ENCODE peak calls at places on chromosomes 12 and 14, in ten cellular contexts. One of them, this sample, is unnamed.

GRCh38 chr12:105209091-105209490 is 26.9 kb downstream of the APPL2 start:
- DNase-seq in cardiac fibroblast: no peak
- DNase-seq in thyroid gland: no peak
- DNase-seq in IMR-90: no peak
- DNase-seq in psoas muscle: no peak
- DNase-seq in brain microvascular endothelial cell: no peak
- DNase-seq in fibroblast of lung: no peak
- DNase-seq in stomach: no peak
- DNase-seq in endodermal cell: no peak
- DNase-seq in lower leg skin: no peak
- DNase-seq in this sample: no peak

GRCh38 chr14:61308198-61308597 is 13.2 kb upstream of the PRKCH start:
- DNase-seq in stomach: no peak
- DNase-seq in fibroblast of lung: no peak
- DNase-seq in IMR-90: no peak
- DNase-seq in brain microvascular endothelial cell: no peak
- DNase-seq in cardiac fibroblast: peak
- DNase-seq in endodermal cell: no peak
- DNase-seq in lower leg skin: no peak
- DNase-seq in psoas muscle: no peak
- DNase-seq in thyroid gland: no peak
- DNase-seq in this sample: peak

GRCh38 chr14:59803052-59803451 is 67.5 kb downstream of the RTN1 start:
- DNase-seq in endodermal cell: no peak
- DNase-seq in brain microvascular endothelial cell: no peak
- DNase-seq in lower leg skin: no peak
- DNase-seq in stomach: no peak
- DNase-seq in fibroblast of lung: no peak
- DNase-seq in psoas muscle: no peak
- DNase-seq in IMR-90: no peak
- DNase-seq in thyroid gland: no peak
- DNase-seq in cardiac fibroblast: no peak
- DNase-seq in this sample: no peak

GRCh38 chr12:21962236-21962635 is 21.0 kb upstream of the ABCC9 start:
- DNase-seq in lower leg skin: no peak
- DNase-seq in IMR-90: peak
- DNase-seq in fibroblast of lung: no peak
- DNase-seq in cardiac fibroblast: peak
- DNase-seq in psoas muscle: no peak
- DNase-seq in endodermal cell: no peak
- DNase-seq in thyroid gland: no peak
- DNase-seq in brain microvascular endothelial cell: peak
- DNase-seq in stomach: no peak
- DNase-seq in this sample: no peak

GRCh38 chr12:30930238-30931010 is 3.9 kb downstream of the TSPAN11 start:
- DNase-seq in stomach: no peak
- DNase-seq in thyroid gland: peak
- DNase-seq in brain microvascular endothelial cell: no peak
- DNase-seq in psoas muscle: no peak
- DNase-seq in fibroblast of lung: no peak
- DNase-seq in IMR-90: no peak
- DNase-seq in cardiac fibroblast: no peak
- DNase-seq in endodermal cell: peak
- DNase-seq in lower leg skin: no peak
- DNase-seq in this sample: no peak

GRCh38 chr14:24674204-24674970 is 40.4 kb upstream of the GZMB start:
- DNase-seq in lower leg skin: no peak
- DNase-seq in stomach: no peak
- DNase-seq in fibroblast of lung: no peak
- DNase-seq in endodermal cell: no peak
- DNase-seq in IMR-90: no peak
- DNase-seq in thyroid gland: no peak
- DNase-seq in cardiac fibroblast: no peak
- DNase-seq in brain microvascular endothelial cell: no peak
- DNase-seq in psoas muscle: no peak
- DNase-seq in this sample: no peak

GRCh38 chr14:22168092-22168955 is 420.7 kb downstream of the DAD1 start:
- DNase-seq in fibroblast of lung: peak
- DNase-seq in endodermal cell: no peak
- DNase-seq in cardiac fibroblast: peak
- DNase-seq in brain microvascular endothelial cell: peak
- DNase-seq in psoas muscle: no peak
- DNase-seq in IMR-90: peak
- DNase-seq in stomach: no peak
- DNase-seq in thyroid gland: no peak
- DNase-seq in lower leg skin: no peak
- DNase-seq in this sample: peak

GRCh38 chr12:49557917-49558215 is 10.1 kb downstream of the MCRS1 start:
- DNase-seq in stomach: no peak
- DNase-seq in endodermal cell: peak
- DNase-seq in thyroid gland: no peak
- DNase-seq in lower leg skin: no peak
- DNase-seq in brain microvascular endothelial cell: no peak
- DNase-seq in IMR-90: no peak
- DNase-seq in fibroblast of lung: no peak
- DNase-seq in psoas muscle: no peak
- DNase-seq in cardiac fibroblast: no peak
- DNase-seq in this sample: no peak

GRCh38 chr14:61749867-61750266 is 12.4 kb upstream of the SNAPC1 start:
- DNase-seq in fibroblast of lung: peak
- DNase-seq in psoas muscle: no peak
- DNase-seq in stomach: no peak
- DNase-seq in lower leg skin: no peak
- DNase-seq in IMR-90: no peak
- DNase-seq in cardiac fibroblast: peak
- DNase-seq in brain microvascular endothelial cell: no peak
- DNase-seq in thyroid gland: no peak
- DNase-seq in endodermal cell: no peak
- DNase-seq in this sample: no peak

GRCh38 chr12:4293942-4294505 is 20.5 kb downstream of the CCND2 start:
- DNase-seq in psoas muscle: no peak
- DNase-seq in brain microvascular endothelial cell: no peak
- DNase-seq in endodermal cell: no peak
- DNase-seq in cardiac fibroblast: no peak
- DNase-seq in IMR-90: no peak
- DNase-seq in lower leg skin: no peak
- DNase-seq in fibroblast of lung: no peak
- DNase-seq in stomach: no peak
- DNase-seq in thyroid gland: no peak
- DNase-seq in this sample: no peak

GRCh38 chr14:94485944-94486841 is 10.2 kb upstream of the SERPINA9 start:
- DNase-seq in stomach: peak
- DNase-seq in thyroid gland: peak
- DNase-seq in brain microvascular endothelial cell: peak
- DNase-seq in IMR-90: peak
- DNase-seq in lower leg skin: peak
- DNase-seq in psoas muscle: peak
- DNase-seq in cardiac fibroblast: peak
- DNase-seq in fibroblast of lung: peak
- DNase-seq in endodermal cell: peak
- DNase-seq in this sample: peak

GRCh38 chr14:41605550-41606248 is 977 bp upstream of the LRFN5 start:
- DNase-seq in IMR-90: peak
- DNase-seq in stomach: no peak
- DNase-seq in lower leg skin: no peak
- DNase-seq in thyroid gland: peak
- DNase-seq in fibroblast of lung: peak
- DNase-seq in brain microvascular endothelial cell: no peak
- DNase-seq in endodermal cell: peak
- DNase-seq in psoas muscle: no peak
- DNase-seq in cardiac fibroblast: peak
- DNase-seq in this sample: peak

GRCh38 chr12:52672321-52672933 is 7.8 kb downstream of the KRT1 start:
- DNase-seq in cardiac fibroblast: no peak
- DNase-seq in stomach: no peak
- DNase-seq in lower leg skin: no peak
- DNase-seq in IMR-90: no peak
- DNase-seq in psoas muscle: no peak
- DNase-seq in brain microvascular endothelial cell: no peak
- DNase-seq in thyroid gland: no peak
- DNase-seq in fibroblast of lung: no peak
- DNase-seq in endodermal cell: no peak
- DNase-seq in this sample: no peak

GRCh38 chr14:74852922-74853530 is 22.9 kb downstream of the PROX2 start:
- DNase-seq in brain microvascular endothelial cell: no peak
- DNase-seq in psoas muscle: no peak
- DNase-seq in thyroid gland: peak
- DNase-seq in cardiac fibroblast: peak
- DNase-seq in fibroblast of lung: peak
- DNase-seq in stomach: no peak
- DNase-seq in lower leg skin: no peak
- DNase-seq in endodermal cell: no peak
- DNase-seq in IMR-90: peak
- DNase-seq in this sample: peak

GRCh38 chr14:99729991-99730875 is 46.1 kb downstream of the CYP46A1 start:
- DNase-seq in cardiac fibroblast: peak
- DNase-seq in thyroid gland: peak
- DNase-seq in endodermal cell: peak
- DNase-seq in stomach: peak
- DNase-seq in brain microvascular endothelial cell: no peak
- DNase-seq in lower leg skin: no peak
- DNase-seq in fibroblast of lung: no peak
- DNase-seq in IMR-90: peak
- DNase-seq in psoas muscle: peak
- DNase-seq in this sample: peak

GRCh38 chr12:26647091-26647490 is 185.9 kb downstream of the ITPR2 start:
- DNase-seq in lower leg skin: no peak
- DNase-seq in psoas muscle: no peak
- DNase-seq in IMR-90: peak
- DNase-seq in thyroid gland: no peak
- DNase-seq in stomach: no peak
- DNase-seq in fibroblast of lung: no peak
- DNase-seq in endodermal cell: no peak
- DNase-seq in brain microvascular endothelial cell: no peak
- DNase-seq in cardiac fibroblast: no peak
- DNase-seq in this sample: no peak

GRCh38 chr14:92914087-92914656 is 8.8 kb upstream of the CHGA start:
- DNase-seq in fibroblast of lung: peak
- DNase-seq in thyroid gland: peak
- DNase-seq in lower leg skin: no peak
- DNase-seq in psoas muscle: no peak
- DNase-seq in endodermal cell: peak
- DNase-seq in IMR-90: peak
- DNase-seq in brain microvascular endothelial cell: no peak
- DNase-seq in stomach: no peak
- DNase-seq in cardiac fibroblast: peak
- DNase-seq in this sample: peak

GRCh38 chr12:43776498-43776897 is 17.7 kb downstream of the IRAK4 start:
- DNase-seq in stomach: no peak
- DNase-seq in fibroblast of lung: peak
- DNase-seq in cardiac fibroblast: peak
- DNase-seq in thyroid gland: no peak
- DNase-seq in brain microvascular endothelial cell: no peak
- DNase-seq in psoas muscle: no peak
- DNase-seq in lower leg skin: no peak
- DNase-seq in IMR-90: peak
- DNase-seq in endodermal cell: no peak
- DNase-seq in this sample: peak
- TF ChIP-seq CTCF in stomach: no peak
- TF ChIP-seq CTCF in fibroblast of lung: peak
- TF ChIP-seq CTCF in cardiac fibroblast: peak
- TF ChIP-seq CTCF in thyroid gland: no peak
- TF ChIP-seq CTCF in brain microvascular endothelial cell: peak
- TF ChIP-seq CTCF in psoas muscle: peak
- TF ChIP-seq CTCF in lower leg skin: no peak
- TF ChIP-seq CTCF in IMR-90: peak
- TF ChIP-seq CTCF in endodermal cell: peak
- TF ChIP-seq CTCF in this sample: peak

DNA sequence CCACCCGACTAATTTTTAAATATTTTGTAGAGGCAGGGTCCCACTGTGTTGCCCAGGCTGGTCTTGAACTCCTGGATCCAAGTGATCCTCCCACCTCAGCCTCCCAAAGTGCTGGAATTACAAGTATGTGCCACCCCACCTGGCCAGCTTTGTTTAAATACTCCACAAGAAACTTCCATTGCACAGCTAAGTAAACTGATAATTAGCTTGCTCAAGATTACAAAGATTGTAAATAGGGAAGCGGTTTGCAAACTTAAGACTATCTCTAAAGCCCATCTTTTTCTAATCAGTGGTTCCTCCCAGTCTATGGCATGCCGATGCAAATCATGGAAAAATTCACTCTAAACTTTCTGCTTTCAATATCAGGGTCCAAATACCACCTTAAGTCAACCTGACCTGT is 9.7 kb downstream of the SLC7A8 start:
- DNase-seq in fibroblast of lung: no peak
- DNase-seq in thyroid gland: no peak
- DNase-seq in cardiac fibroblast: no peak
- DNase-seq in brain microvascular endothelial cell: no peak
- DNase-seq in stomach: no peak
- DNase-seq in psoas muscle: no peak
- DNase-seq in IMR-90: no peak
- DNase-seq in endodermal cell: no peak
- DNase-seq in lower leg skin: no peak
- DNase-seq in this sample: no peak
- H3K4me3 ChIP-seq in fibroblast of lung: no peak
- H3K4me3 ChIP-seq in thyroid gland: no peak
- H3K4me3 ChIP-seq in cardiac fibroblast: no peak
- H3K4me3 ChIP-seq in brain microvascular endothelial cell: no peak
- H3K4me3 ChIP-seq in stomach: no peak
- H3K4me3 ChIP-seq in psoas muscle: no peak
- H3K4me3 ChIP-seq in IMR-90: no peak
- H3K4me3 ChIP-seq in endodermal cell: peak
- H3K4me3 ChIP-seq in lower leg skin: no peak
- H3K4me3 ChIP-seq in this sample: no peak

GRCh38 chr12:120737557-120738251 is 12.1 kb downstream of the ACADS start:
- DNase-seq in thyroid gland: no peak
- DNase-seq in brain microvascular endothelial cell: no peak
- DNase-seq in IMR-90: no peak
- DNase-seq in stomach: no peak
- DNase-seq in cardiac fibroblast: peak
- DNase-seq in endodermal cell: peak
- DNase-seq in fibroblast of lung: no peak
- DNase-seq in psoas muscle: no peak
- DNase-seq in lower leg skin: no peak
- DNase-seq in this sample: no peak
- TF ChIP-seq CTCF in thyroid gland: no peak
- TF ChIP-seq CTCF in brain microvascular endothelial cell: peak
- TF ChIP-seq CTCF in IMR-90: peak
- TF ChIP-seq CTCF in stomach: no peak
- TF ChIP-seq CTCF in cardiac fibroblast: peak
- TF ChIP-seq CTCF in endodermal cell: peak
- TF ChIP-seq CTCF in fibroblast of lung: no peak
- TF ChIP-seq CTCF in psoas muscle: no peak
- TF ChIP-seq CTCF in lower leg skin: no peak
- TF ChIP-seq CTCF in this sample: peak

DNA sequence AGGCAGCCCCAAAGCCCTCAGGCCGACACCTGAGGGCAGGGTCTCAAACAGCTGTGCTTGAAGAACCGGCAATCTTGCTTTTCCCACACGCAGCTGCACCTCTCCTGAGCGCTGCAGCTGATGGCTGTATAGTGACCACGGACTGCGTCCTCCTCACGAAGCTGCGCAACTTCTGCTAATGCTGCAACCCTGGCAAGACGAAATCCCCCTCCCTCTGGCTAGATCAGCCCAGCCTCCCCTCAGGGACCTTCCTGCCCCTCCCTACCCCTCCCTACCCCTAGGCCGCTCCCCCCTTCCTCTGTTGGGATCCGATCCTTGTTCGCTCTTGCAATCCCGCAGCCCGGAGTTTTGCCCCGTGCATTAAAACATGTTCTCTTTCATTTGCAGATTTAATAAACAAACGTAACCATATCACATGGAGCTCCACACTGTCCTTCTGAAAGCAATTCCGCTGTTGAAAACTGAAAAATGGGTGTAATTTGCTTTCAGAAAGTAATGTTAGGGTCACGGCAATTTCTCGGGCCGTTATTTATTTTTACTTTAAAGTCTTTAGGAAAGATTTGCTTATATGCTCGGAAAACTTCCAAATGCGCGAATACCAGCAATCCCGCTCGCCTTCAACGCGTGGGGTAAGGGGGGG is 4.8 kb upstream of the PAX9 start:
- DNase-seq in lower leg skin: no peak
- DNase-seq in thyroid gland: no peak
- DNase-seq in endodermal cell: no peak
- DNase-seq in brain microvascular endothelial cell: no peak
- DNase-seq in psoas muscle: no peak
- DNase-seq in fibroblast of lung: peak
- DNase-seq in stomach: no peak
- DNase-seq in IMR-90: no peak
- DNase-seq in cardiac fibroblast: no peak
- DNase-seq in this sample: no peak
- H3K4me3 ChIP-seq in lower leg skin: no peak
- H3K4me3 ChIP-seq in thyroid gland: no peak
- H3K4me3 ChIP-seq in endodermal cell: peak
- H3K4me3 ChIP-seq in brain microvascular endothelial cell: no peak
- H3K4me3 ChIP-seq in psoas muscle: peak
- H3K4me3 ChIP-seq in fibroblast of lung: peak
- H3K4me3 ChIP-seq in stomach: peak
- H3K4me3 ChIP-seq in IMR-90: peak
- H3K4me3 ChIP-seq in cardiac fibroblast: no peak
- H3K4me3 ChIP-seq in this sample: no peak

This sample was measured in fibroblast of pulmonary artery.